ENCODE peak calls at places on chromosomes 4 and X, in five cellular contexts. M is HepG2, A is A549, E is K562, N is GM12878. F is an unnamed sample.

GRCh38 chrX:18668468-18668867 is 3.4 kb downstream of the RS1 start:
- DNase-seq in M (no peak), A (no peak), E (no peak), N (peak; percentile 19), F (no peak)

GRCh38 chr4:100299441-100299840 is 109.2 kb upstream of the DDIT4L start:
- DNase-seq in M (no peak), A (peak; percentile 2), E (no peak), N (no peak), F (no peak)

GRCh38 chrX:53013291-53013690 is 35.3 kb upstream of the GPR173 start:
- DNase-seq in M (no peak), A (no peak), E (no peak), N (no peak), F (no peak)

GRCh38 chr4:185915271-185915670 is 103.3 kb upstream of the SORBS2 start:
- DNase-seq in M (no peak), A (no peak), E (no peak), N (no peak), F (no peak)

GRCh38 chrX:144334577-144334976 is 450.7 kb downstream of the UBE2NL start:
- DNase-seq in M (no peak), A (peak; percentile 2), E (peak; percentile 1), N (no peak), F (no peak)

GRCh38 chr4:53991821-53992220 is 72.6 kb downstream of the CHIC2 start:
- DNase-seq in M (no peak), A (no peak), E (no peak), N (no peak), F (no peak)

GRCh38 chr4:54050214-54050904 is 14.0 kb downstream of the CHIC2 start:
- DNase-seq in M (no peak), A (no peak), E (no peak), N (no peak), F (no peak)

GRCh38 chrX:75603833-75604232 is 81.0 kb upstream of the ZDHHC15 start:
- DNase-seq in M (peak; percentile 7), A (peak; percentile 36), E (peak; percentile 24), N (no peak), F (peak; percentile 56)

GRCh38 chr4:64079316-64079715 is 329.9 kb downstream of the TECRL start:
- DNase-seq in M (no peak), A (peak; percentile 1), E (no peak), N (no peak), F (no peak)

GRCh38 chr4:150164956-150165355 is 86.7 kb downstream of the DCLK2 start:
- DNase-seq in M (no peak), A (no peak), E (no peak), N (no peak), F (no peak)

GRCh38 chr4:37892641-37893040 is 1.8 kb downstream of the TBC1D1 start:
- DNase-seq in M (no peak), A (no peak), E (no peak), N (peak; percentile 61), F (no peak)

GRCh38 chrX:133681416-133681815 is 266.1 kb upstream of the GPC4 start:
- DNase-seq in M (no peak), A (no peak), E (no peak), N (no peak), F (no peak)

GRCh38 chrX:133689997-133690599 is 274.8 kb upstream of the GPC4 start:
- DNase-seq in M (no peak), A (no peak), E (no peak), N (no peak), F (no peak)

GRCh38 chrX:133681897-133682296 is 266.6 kb upstream of the GPC4 start:
- DNase-seq in M (no peak), A (no peak), E (no peak), N (no peak), F (no peak)

GRCh38 chrX:133685806-133686205 is 270.5 kb upstream of the GPC4 start:
- DNase-seq in M (no peak), A (no peak), E (no peak), N (no peak), F (peak; percentile 40)
- TF ChIP-seq JUNB in M (no peak), A (no peak), E (no peak), N (no peak), F (no peak)

DNA sequence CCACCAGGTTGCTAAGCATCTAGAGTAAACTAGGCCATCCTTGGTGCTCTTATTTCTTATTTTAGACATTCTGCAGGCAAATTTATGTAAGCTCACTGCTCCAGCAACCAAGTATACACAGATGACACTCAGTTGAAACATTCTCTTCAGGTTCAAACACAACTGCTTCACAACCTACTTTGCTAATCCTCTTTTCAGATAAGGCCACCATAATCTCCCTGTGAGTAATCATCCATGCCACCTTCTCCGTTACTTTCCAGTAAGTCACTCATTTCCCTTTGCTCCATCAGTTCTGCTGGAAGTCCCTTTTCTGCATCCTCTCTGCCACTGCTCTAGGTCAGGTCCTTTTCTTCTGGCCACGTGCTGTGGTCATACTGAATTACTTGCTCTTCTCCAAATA is 120.2 kb upstream of the WDFY3 start:
- DNase-seq in M (no peak), A (no peak), E (no peak), N (no peak), F (no peak)
- H3K27ac ChIP-seq in M (no peak overlapping the region), A (no peak overlapping the region), E (no peak overlapping the region), N (no peak overlapping the region), F (no peak overlapping the region)

GRCh38 chr4:24683116-24683515 is 98.8 kb upstream of the DHX15 start:
- DNase-seq in M (no peak), A (no peak), E (no peak), N (no peak), F (no peak)
- TF ChIP-seq JUNB in M (no peak), A (no peak), E (no peak), N (no peak), F (no peak)

DNA sequence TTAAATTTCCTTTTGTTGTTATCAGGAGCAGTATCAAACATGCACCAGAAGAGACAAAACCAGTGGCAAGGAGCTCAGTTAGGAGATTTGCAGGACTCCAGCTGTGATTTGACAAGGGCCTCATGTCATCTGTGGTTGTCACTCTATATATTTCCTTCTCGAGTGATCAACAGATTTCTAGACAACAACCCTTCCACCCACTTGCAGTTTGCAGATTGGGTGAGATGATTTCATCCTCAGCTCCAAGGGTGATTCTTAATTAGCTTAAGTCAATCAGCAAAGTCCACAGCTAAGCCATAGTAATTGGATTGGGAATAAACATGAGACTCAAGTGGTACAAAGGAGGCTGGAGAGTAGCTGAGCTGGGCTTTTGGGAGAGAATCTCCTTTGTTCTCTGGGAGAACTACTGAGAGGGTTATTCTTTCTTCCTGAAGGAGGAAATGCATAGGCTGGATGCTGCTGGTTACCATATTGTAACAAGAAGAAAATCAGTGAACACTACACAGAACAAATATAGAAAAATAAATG is 192.8 kb downstream of the PPARGC1A start:
- DNase-seq in M (no peak), A (no peak), E (no peak), N (no peak), F (no peak)
- H3K27ac ChIP-seq in M (no peak overlapping the region), A (no peak overlapping the region), E (no peak overlapping the region), N (no peak overlapping the region), F (no peak overlapping the region)

GRCh38 chr4:184284742-184285141 is 67.1 kb upstream of the ENPP6 start:
- DNase-seq in M (no peak), A (no peak), E (no peak), N (no peak), F (no peak)

GRCh38 chr4:184287697-184288255 is 70.1 kb upstream of the ENPP6 start:
- DNase-seq in M (peak; percentile 64), A (no peak), E (no peak), N (no peak), F (peak; percentile 29)

GRCh38 chr4:184288451-184289178 is 70.9 kb upstream of the ENPP6 start:
- DNase-seq in M (no peak), A (no peak), E (no peak), N (peak; percentile 91), F (no peak)

GRCh38 chr4:184284336-184284690 is 66.6 kb upstream of the ENPP6 start:
- DNase-seq in M (no peak), A (no peak), E (no peak), N (no peak), F (no peak)

DNA sequence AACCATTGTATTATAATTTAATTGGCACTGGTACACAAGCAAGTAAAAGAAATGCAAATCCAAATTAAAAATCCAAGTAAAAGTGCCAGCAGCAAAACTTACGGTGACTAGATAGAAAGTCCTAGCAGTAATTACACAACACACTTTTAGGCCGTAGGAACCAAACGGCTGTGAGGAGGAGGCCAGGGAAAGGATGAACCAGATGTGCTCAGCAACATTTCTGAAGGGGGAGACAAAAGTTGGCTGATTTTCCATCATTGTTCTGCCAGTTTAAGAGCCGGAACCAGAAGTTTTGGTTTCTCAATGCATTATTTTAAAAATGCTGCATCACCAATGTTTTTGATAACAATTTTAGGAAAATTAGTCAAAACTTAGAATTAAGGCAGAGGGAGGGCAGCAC is 68.7 kb upstream of the ENPP6 start:
- DNase-seq in M (no peak), A (no peak), E (no peak), N (no peak), F (no peak)
- TF ChIP-seq JUNB in M (no peak), A (no peak), E (no peak), N (no peak), F (no peak)

GRCh38 chrX:153029162-153029561 is 27.1 kb upstream of the PNMA3 start:
- DNase-seq in M (no peak), A (no peak), E (no peak), N (no peak), F (no peak)
- H3K27ac ChIP-seq in M (no peak overlapping the region), A (no peak overlapping the region), E (no peak overlapping the region), N (no peak overlapping the region), F (no peak overlapping the region)

DNA sequence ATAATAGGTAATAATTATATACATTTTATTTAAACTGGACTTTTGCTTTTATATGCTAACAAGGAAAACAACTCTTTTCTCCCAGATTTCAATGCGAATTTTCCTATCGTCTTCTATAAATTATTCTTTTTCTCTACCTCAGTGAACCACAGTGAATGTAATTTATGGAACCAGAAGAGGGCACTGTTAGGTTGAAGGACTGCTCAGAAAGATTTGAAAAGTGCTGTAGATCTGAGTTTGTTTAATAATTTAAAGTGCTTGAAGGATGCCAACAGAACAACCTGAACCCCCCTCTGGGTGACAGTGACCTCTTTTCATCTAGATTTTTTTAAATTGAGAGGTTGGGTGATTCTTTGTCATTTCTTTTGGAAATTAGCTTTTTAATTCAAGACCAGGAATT is 54.9 kb downstream of the PHOX2B start:
- DNase-seq in M (peak; percentile 16), A (peak; percentile 45), E (peak; percentile 9), N (no peak), F (peak; percentile 55)
- TF ChIP-seq JUNB in M (no peak), A (no peak), E (no peak), N (no peak), F (no peak)

F was measured in GM23338.